ENCODE peak calls at places on chromosomes 4 and X, in four cellular contexts. C, V, H and M are unnamed samples.

GRCh38 chr4:52651993-52652672 is 7.0 kb downstream of the USP46 start:
- DNase-seq in V (no peak), C (no peak), H (no peak), M (no peak)

GRCh38 chr4:142314686-142315085 is 531.4 kb downstream of the INPP4B start:
- DNase-seq in C (no peak), H (no peak), V (no peak), M (no peak)

GRCh38 chr4:84855774-84856173 is 110.7 kb downstream of the WDFY3 start:
- DNase-seq in H (no peak), C (no peak), V (peak; percentile 18), M (no peak)

GRCh38 chrX:100748133-100748532 is 16.2 kb upstream of the SYTL4 start:
- DNase-seq in V (peak; percentile 57), H (peak; percentile 29), C (peak; percentile 9), M (no peak)

GRCh38 chr4:163649557-163650091 is 155.1 kb downstream of the TMA16 start:
- DNase-seq in V (no peak), C (no peak), H (no peak), M (no peak)

GRCh38 chrX:29687687-29688086 is 527.7 kb upstream of the MAGEB2 start:
- DNase-seq in H (no peak), V (no peak), C (no peak), M (no peak)

GRCh38 chrX:97401154-97401553 is 517.4 kb downstream of the RPA4 start:
- DNase-seq in V (peak; percentile 1), C (no peak), H (no peak), M (no peak)

GRCh38 chr4:113741971-113742370 is 19.6 kb downstream of the CAMK2D start:
- DNase-seq in C (no peak), V (no peak), H (no peak), M (no peak)

GRCh38 chrX:72280210-72280882 is 3.3 kb upstream of the RPS4X start:
- DNase-seq in C (peak; percentile 22), H (no peak), V (no peak), M (no peak)

GRCh38 chr4:8269535-8270417 is at the start of gene HTRA3:
- DNase-seq in V (no peak), C (no peak), H (no peak), M (no peak)

GRCh38 chrX:85136409-85136808 is 107.2 kb downstream of the SATL1 start:
- DNase-seq in C (no peak), H (no peak), V (no peak), M (no peak)

GRCh38 chr4:48112017-48112667 is 21.9 kb downstream of the TXK start:
- DNase-seq in V (no peak), H (no peak), C (no peak), M (no peak)

GRCh38 chr4:141415651-141416050 is 195.0 kb downstream of the ZNF330 start:
- DNase-seq in V (no peak), H (no peak), C (no peak), M (no peak)

GRCh38 chr4:20430555-20430954 is 178.8 kb downstream of the SLIT2 start:
- DNase-seq in H (no peak), C (no peak), V (no peak), M (no peak)

GRCh38 chr4:81504685-81505598 is 33.2 kb upstream of the RASGEF1B start:
- DNase-seq in V (no peak), C (no peak), H (no peak), M (no peak)

GRCh38 chr4:111128327-111128726 is 505.4 kb upstream of the PITX2 start:
- DNase-seq in C (no peak), H (no peak), V (no peak), M (no peak)

GRCh38 chr4:41644288-41644914 is 104.1 kb downstream of the PHOX2B start:
- DNase-seq in H (no peak), C (peak; percentile 56), V (peak; percentile 3), M (no peak)

DNA sequence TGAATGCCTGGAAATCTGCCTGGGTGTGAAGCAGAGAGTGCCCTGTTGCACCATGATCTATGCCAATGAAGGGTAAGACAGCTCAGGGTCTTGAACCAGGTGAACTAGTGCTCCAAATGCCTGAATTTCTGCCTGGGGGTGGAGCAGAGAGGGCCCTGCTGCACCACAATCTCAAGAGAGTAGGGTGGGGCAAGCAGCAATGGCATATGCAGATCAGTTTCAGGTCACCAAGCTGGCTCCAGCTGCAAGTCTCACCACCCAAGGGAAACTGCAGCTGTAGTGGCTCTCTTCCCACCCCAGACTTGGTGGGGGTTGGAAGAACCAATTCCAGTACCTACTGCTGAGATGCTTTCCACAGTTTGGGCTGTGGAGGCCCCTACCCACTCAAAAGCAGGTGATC is 147.0 kb downstream of the SPANXN1 start:
- DNase-seq in C (no peak), V (no peak), H (no peak), M (no peak)
- H3K9me3 ChIP-seq in C (no peaks in the 10 kb centered on the region), V (peaks cover 49% of the 10 kb centered on the region), H (no peaks in the 10 kb centered on the region), M (no peaks in the 10 kb centered on the region)

DNA sequence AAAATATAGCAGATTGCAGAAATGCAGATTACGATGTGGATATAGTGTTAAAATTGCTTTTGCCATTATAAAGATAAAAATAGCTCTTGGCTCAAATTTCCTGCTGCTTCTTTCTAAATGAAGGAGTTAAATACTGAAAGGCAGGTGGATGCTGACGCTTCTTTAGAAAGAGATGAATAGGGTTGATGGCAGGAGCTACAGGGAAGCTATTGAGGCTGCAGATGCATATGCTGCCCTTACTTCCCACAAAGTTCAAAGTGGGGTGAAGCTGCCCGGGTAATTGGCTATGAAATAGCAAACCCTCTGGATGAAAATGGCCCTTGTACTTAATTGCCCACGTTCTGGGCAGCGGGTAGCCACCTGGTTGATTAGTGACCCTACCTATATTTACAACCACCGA is 379.5 kb downstream of the ZIC3 start:
- DNase-seq in C (no peak), V (no peak), H (no peak), M (no peak)
- TF ChIP-seq TCF7L2 in C (no peak), V (no peak), H (no peak), M (no peak)

GRCh38 chr4:178136736-178137345 is 694.6 kb upstream of the AGA start:
- DNase-seq in H (no peak), C (no peak), V (no peak), M (no peak)

GRCh38 chr4:178138491-178138890 is 696.3 kb upstream of the AGA start:
- DNase-seq in H (no peak), V (no peak), C (no peak), M (no peak)

GRCh38 chr4:178142724-178143123 is 700.5 kb upstream of the AGA start:
- DNase-seq in H (no peak), C (no peak), V (no peak), M (no peak)

GRCh38 chr4:178140326-178140915 is 698.2 kb upstream of the AGA start:
- DNase-seq in C (no peak), V (no peak), H (no peak), M (no peak)

GRCh38 chr4:178137732-178138471 is 695.7 kb upstream of the AGA start:
- DNase-seq in V (no peak), C (no peak), H (no peak), M (no peak)
- H3K4me1 ChIP-seq in V (no peaks in the 10 kb centered on the region), C (no peaks in the 10 kb centered on the region), H (no peaks in the 10 kb centered on the region), M (no peaks in the 10 kb centered on the region)

DNA sequence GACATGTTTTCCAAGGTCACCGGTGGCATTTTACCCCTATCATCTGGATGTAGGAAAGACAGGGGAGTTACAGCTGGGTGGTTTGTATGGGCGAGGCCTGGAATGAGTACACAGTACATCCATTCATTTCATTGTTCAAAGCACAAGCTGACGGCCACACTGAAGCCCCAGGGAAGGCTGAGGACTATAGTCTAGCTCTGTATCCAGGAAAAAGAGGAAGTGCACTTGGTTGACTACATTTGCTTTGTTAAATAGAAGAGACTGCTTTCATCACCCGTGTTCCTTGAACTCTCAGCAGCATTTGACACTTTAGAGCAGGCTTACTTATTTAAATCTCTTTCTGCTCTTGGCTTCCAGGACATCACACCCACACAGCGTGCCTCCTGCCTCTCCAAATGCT is 1041.0 kb upstream of the TENM3 start:
- DNase-seq in C (no peak), H (no peak), V (peak; percentile 5), M (no peak)
- H3K9me3 ChIP-seq in C (no peaks in the 10 kb centered on the region), H (no peaks in the 10 kb centered on the region), V (no peaks in the 10 kb centered on the region), M (no peaks in the 10 kb centered on the region)

GRCh38 chr4:150215601-150216000 is 137.4 kb downstream of the DCLK2 start:
- DNase-seq in H (no peak), V (no peak), C (no peak), M (no peak)

GRCh38 chr4:150216725-150217124 is 138.5 kb downstream of the DCLK2 start:
- DNase-seq in V (no peak), H (no peak), C (no peak), M (no peak)

GRCh38 chr4:150218447-150218846 is 140.2 kb downstream of the DCLK2 start:
- DNase-seq in V (no peak), C (no peak), H (no peak), M (no peak)

GRCh38 chr4:150217804-150218203 is 139.6 kb downstream of the DCLK2 start:
- DNase-seq in V (no peak), H (no peak), C (no peak), M (no peak)

GRCh38 chr4:150217192-150217591 is 138.9 kb downstream of the DCLK2 start:
- DNase-seq in H (no peak), C (no peak), V (peak; percentile 16), M (no peak)
- TF ChIP-seq TCF7L2 in H (no peak), C (no peak), V (no peak), M (no peak)

GRCh38 chrX:153952373-153953026 is 8.1 kb upstream of the RENBP start:
- DNase-seq in V (no peak), C (no peak), H (no peak), M (no peak)
- H3K4me1 ChIP-seq in V (peaks cover 15% of the 10 kb centered on the region), C (peaks cover 2% of the 10 kb centered on the region), H (no peaks in the 10 kb centered on the region), M (peaks cover 19% of the 10 kb centered on the region)

DNA sequence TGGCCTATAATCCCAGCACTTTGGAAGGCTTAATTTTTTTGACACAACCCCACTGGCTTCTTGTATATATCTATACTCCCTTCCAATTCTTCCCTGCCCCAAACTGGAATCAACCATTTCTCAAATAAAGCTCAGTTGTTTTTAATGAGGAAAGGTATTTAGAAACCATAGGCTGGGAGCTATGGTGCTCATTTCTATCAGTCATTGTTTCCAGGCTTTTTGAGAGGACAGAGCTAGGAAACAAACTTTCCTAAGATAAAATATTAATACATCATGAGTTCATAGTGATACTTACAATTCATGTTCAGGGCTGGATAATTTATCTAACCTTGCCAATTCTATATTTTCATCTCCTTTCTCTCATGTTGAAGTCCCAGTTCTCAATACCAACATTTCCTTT is 50.3 kb downstream of the BCOR start:
- DNase-seq in H (no peak), C (no peak), V (no peak), M (no peak)
- H3K9me3 ChIP-seq in H (peaks cover 4% of the 10 kb centered on the region), C (peaks cover 9% of the 10 kb centered on the region), V (peaks cover 7% of the 10 kb centered on the region), M (peaks cover 6% of the 10 kb centered on the region)